ENCODE peak calls at places on chromosomes 3 and 15, in four cellular contexts. J, B, Z and E are unnamed samples.

GRCh38 chr3:98690876-98691275 is 72.3 kb upstream of the ST3GAL6 start:
- DNase-seq in J (no peak), B (no peak), Z (no peak), E (no peak)

GRCh38 chr3:17891139-17891850 is 148.9 kb upstream of the TBC1D5 start:
- DNase-seq in J (no peak), B (no peak), Z (peak; percentile 23), E (no peak)

GRCh38 chr15:69973102-69973714 is 124.5 kb downstream of the TLE3 start:
- DNase-seq in J (no peak), B (no peak), Z (peak; percentile 35), E (peak; percentile 23)

GRCh38 chr3:124107074-124107473 is 115.2 kb upstream of the ROPN1 start:
- DNase-seq in J (no peak), B (no peak), Z (no peak), E (no peak)

GRCh38 chr15:35934383-35935049 is 388.6 kb upstream of the DPH6 start:
- DNase-seq in J (no peak), B (no peak), Z (no peak), E (no peak)

GRCh38 chr3:170469151-170470062 is 50.7 kb downstream of the CLDN11 start:
- DNase-seq in J (no peak), B (peak; percentile 41), Z (no peak), E (no peak)

GRCh38 chr15:26045516-26045915 is 182.4 kb upstream of the ATP10A start:
- DNase-seq in J (no peak), B (no peak), Z (no peak), E (no peak)

GRCh38 chr3:8663177-8664061 is 18.8 kb upstream of the SSUH2 start:
- DNase-seq in J (peak; percentile 36), B (peak; percentile 65), Z (peak; percentile 91), E (peak; percentile 95)

GRCh38 chr3:179416681-179417080 is 34.6 kb downstream of the GNB4 start:
- DNase-seq in J (no peak), B (no peak), Z (no peak), E (no peak)

GRCh38 chr3:124258057-124258500 is 266.2 kb upstream of the ROPN1 start:
- DNase-seq in J (no peak), B (peak; percentile 65), Z (no peak), E (no peak)

GRCh38 chr15:53611145-53611920 is 148.1 kb downstream of the WDR72 start:
- DNase-seq in J (no peak), B (no peak), Z (no peak), E (peak; percentile 21)

GRCh38 chr3:52532517-52532837 is 1.2 kb downstream of the NT5DC2 start:
- DNase-seq in J (no peak), B (peak; percentile 70), Z (peak; percentile 78), E (peak; percentile 69)

GRCh38 chr3:160016972-160017371 is 28.3 kb downstream of the IL12A start:
- DNase-seq in J (no peak), B (no peak), Z (no peak), E (peak; percentile 52)

GRCh38 chr3:162892921-162893793 is 1396.5 kb downstream of the OTOL1 start:
- DNase-seq in J (no peak), B (no peak), Z (no peak), E (no peak)

GRCh38 chr3:41863024-41863423 is 98.9 kb downstream of the ULK4 start:
- DNase-seq in J (no peak), B (no peak), Z (no peak), E (peak; percentile 15)

GRCh38 chr3:19065027-19065426 is 83.3 kb upstream of the KCNH8 start:
- DNase-seq in J (no peak), B (peak; percentile 31), Z (no peak), E (peak; percentile 10)

GRCh38 chr15:36666228-36666627 is 86.8 kb downstream of the CDIN1 start:
- DNase-seq in J (no peak), B (peak; percentile 36), Z (no peak), E (no peak)

GRCh38 chr15:97652700-97653167 is 307.8 kb upstream of the ARRDC4 start:
- DNase-seq in J (no peak), B (peak; percentile 1), Z (no peak), E (no peak)

GRCh38 chr15:98850991-98851776 is 156.4 kb downstream of the PGPEP1L start:
- DNase-seq in J (no peak), B (peak; percentile 69), Z (peak; percentile 29), E (peak; percentile 61)

GRCh38 chr15:97235285-97235985 is 725.1 kb upstream of the ARRDC4 start:
- DNase-seq in J (no peak), B (peak; percentile 47), Z (peak; percentile 57), E (peak; percentile 30)

GRCh38 chr3:48784426-48785120 is 63.1 kb downstream of the PRKAR2A start:
- DNase-seq in J (no peak), B (no peak), Z (no peak), E (no peak)

GRCh38 chr15:82159922-82160321 is 102.6 kb downstream of the EFL1 start:
- DNase-seq in J (no peak), B (no peak), Z (no peak), E (no peak)

GRCh38 chr3:66606868-66607267 is 106.0 kb upstream of the LRIG1 start:
- DNase-seq in J (no peak), B (no peak), Z (no peak), E (no peak)

GRCh38 chr3:100041328-100041749 is 73.0 kb downstream of the FILIP1L start:
- DNase-seq in J (no peak), B (no peak), Z (no peak), E (peak; percentile 48)

GRCh38 chr3:114848087-114848486 is 299.0 kb downstream of the ZBTB20 start:
- DNase-seq in J (no peak), B (no peak), Z (no peak), E (no peak)

GRCh38 chr3:13349823-13350222 is 70.3 kb downstream of the NUP210 start:
- DNase-seq in J (no peak), B (no peak), Z (no peak), E (no peak)

GRCh38 chr3:154759966-154760365 is 320.2 kb upstream of the MME start:
- DNase-seq in J (no peak), B (no peak), Z (no peak), E (no peak)

GRCh38 chr15:58401276-58401675 is 30.5 kb upstream of the LIPC start:
- DNase-seq in J (no peak), B (no peak), Z (no peak), E (no peak)

DNA sequence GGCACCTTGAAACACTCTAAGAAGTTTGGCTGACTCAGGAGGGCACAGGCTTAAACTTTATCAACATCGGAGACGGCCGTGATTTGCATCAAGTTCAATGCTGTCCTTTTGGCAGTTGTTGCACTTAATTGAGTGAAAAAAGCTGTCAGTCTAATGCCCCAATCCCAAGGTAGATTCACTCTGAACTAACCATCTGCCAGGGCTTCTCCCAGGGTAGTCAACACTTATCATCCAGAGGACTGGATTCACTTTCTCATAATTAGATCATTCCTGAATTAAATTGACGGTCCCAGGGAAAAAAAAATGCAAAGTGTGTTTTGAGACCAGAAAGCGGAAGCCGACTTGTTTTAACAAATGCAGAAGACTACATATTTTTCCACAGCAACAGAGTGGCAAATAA is 28.5 kb downstream of the RORA start:
- DNase-seq in J (no peak), B (peak; percentile 52), Z (no peak), E (no peak)
- TF ChIP-seq FOXM1 in J (no peak), B (no peak), Z (no peak), E (no peak)

DNA sequence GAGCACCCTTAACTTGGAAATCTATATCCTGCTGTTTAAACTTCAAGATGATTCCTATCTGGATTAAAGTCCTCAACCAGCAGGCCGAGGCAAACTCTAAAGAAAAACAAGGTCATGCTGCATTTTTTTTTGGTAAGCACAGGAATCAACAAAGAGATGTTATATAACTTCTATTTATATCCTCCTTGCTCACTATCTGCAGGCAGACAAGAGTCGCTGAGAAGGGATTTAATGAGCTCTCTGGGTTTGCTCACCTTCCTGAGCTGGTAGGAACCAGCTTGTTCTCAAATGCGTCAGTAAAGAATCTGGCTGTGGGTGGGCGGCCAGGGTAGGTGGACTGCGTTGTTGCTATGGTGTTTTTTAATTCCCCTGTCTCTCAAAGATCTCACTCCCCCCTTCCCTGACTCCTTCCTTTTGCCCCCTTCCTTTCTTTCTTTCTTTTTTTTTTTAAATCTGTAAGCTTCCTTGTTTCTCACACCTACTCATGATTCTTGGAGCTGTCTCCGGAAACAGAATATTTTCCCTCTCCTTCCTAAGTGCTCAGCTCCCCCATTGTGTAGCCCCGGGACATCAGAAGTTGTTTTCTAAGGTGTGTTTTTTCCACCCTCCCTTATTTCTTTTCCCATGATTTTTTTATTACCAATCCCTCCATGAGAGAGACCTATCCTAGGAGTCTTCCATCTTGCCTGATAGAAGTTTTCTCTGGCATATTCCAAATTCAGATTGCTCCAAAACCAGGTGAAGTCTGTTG is 228.8 kb upstream of the BHLHE40 start:
- DNase-seq in J (no peak), B (no peak), Z (no peak), E (peak; percentile 25)
- TF ChIP-seq EP300 in J (peak; percentile 39), B (no peak), Z (no peak), E (no peak)

GRCh38 chr15:95265419-95265997 is 1034.1 kb downstream of the MCTP2 start:
- DNase-seq in J (no peak), B (no peak), Z (no peak), E (no peak)

GRCh38 chr15:95267476-95267875 is 1036.1 kb downstream of the MCTP2 start:
- DNase-seq in J (no peak), B (no peak), Z (no peak), E (no peak)

GRCh38 chr15:95274038-95274437 is 1042.7 kb downstream of the MCTP2 start:
- DNase-seq in J (no peak), B (no peak), Z (no peak), E (no peak)

GRCh38 chr15:95266481-95267061 is 1035.2 kb downstream of the MCTP2 start:
- DNase-seq in J (no peak), B (no peak), Z (no peak), E (no peak)

GRCh38 chr15:95269247-95270155 is 1038.1 kb downstream of the MCTP2 start:
- DNase-seq in J (no peak), B (no peak), Z (no peak), E (no peak)
- TF ChIP-seq FOXM1 in J (no peak), B (no peak), Z (no peak), E (no peak)

GRCh38 chr3:194582196-194582905 is 50.9 kb downstream of the TMEM44 start:
- DNase-seq in J (no peak), B (no peak), Z (no peak), E (no peak)
- TF ChIP-seq EP300 in J (no peak), B (no peak), Z (no peak), E (no peak)

GRCh38 chr3:185484296-185484695 is 14.5 kb downstream of the TMEM41A start:
- DNase-seq in J (no peak), B (no peak), Z (no peak), E (no peak)

GRCh38 chr3:185490241-185490640 is 8.6 kb downstream of the TMEM41A start:
- DNase-seq in J (no peak), B (no peak), Z (no peak), E (no peak)

GRCh38 chr3:185488465-185488864 is 10.4 kb downstream of the TMEM41A start:
- DNase-seq in J (no peak), B (no peak), Z (no peak), E (no peak)

GRCh38 chr3:185486371-185486770 is 12.5 kb downstream of the TMEM41A start:
- DNase-seq in J (no peak), B (no peak), Z (no peak), E (no peak)

GRCh38 chr3:185489462-185489861 is 9.4 kb downstream of the TMEM41A start:
- DNase-seq in J (no peak), B (no peak), Z (no peak), E (peak; percentile 37)
- TF ChIP-seq FOXM1 in J (no peak), B (no peak), Z (no peak), E (no peak)